ENCODE peak calls at places on chromosomes 5 and 9, in seven cellular contexts. One of them, this sample, is unnamed.

GRCh38 chr9:101487443-101487855 is 46.2 kb upstream of the RNF20 start:
- DNase-seq in effector CD4-positive, alpha-beta T cell: no peak
- DNase-seq in NCI-H187 treated with DMSO at 0.1 percent for 48 hours: no peak
- DNase-seq in HEK293T: no peak
- DNase-seq in OCI-M1: no peak
- DNase-seq in cardiac fibroblast: no peak
- DNase-seq in dorsolateral prefrontal cortex: no peak
- DNase-seq in this sample: no peak

GRCh38 chr5:127192836-127193341 is 97.7 kb upstream of the MEGF10 start:
- DNase-seq in effector CD4-positive, alpha-beta T cell: no peak
- DNase-seq in NCI-H187 treated with DMSO at 0.1 percent for 48 hours: no peak
- DNase-seq in HEK293T: no peak
- DNase-seq in OCI-M1: no peak
- DNase-seq in cardiac fibroblast: peak; percentile 31
- DNase-seq in dorsolateral prefrontal cortex: no peak
- DNase-seq in this sample: no peak

GRCh38 chr5:159053708-159054107 is 46.0 kb downstream of the EBF1 start:
- DNase-seq in effector CD4-positive, alpha-beta T cell: no peak
- DNase-seq in NCI-H187 treated with DMSO at 0.1 percent for 48 hours: no peak
- DNase-seq in HEK293T: no peak
- DNase-seq in OCI-M1: no peak
- DNase-seq in cardiac fibroblast: no peak
- DNase-seq in dorsolateral prefrontal cortex: no peak
- DNase-seq in this sample: no peak

GRCh38 chr9:22049411-22049810 is 40.3 kb upstream of the CDKN2B start:
- DNase-seq in effector CD4-positive, alpha-beta T cell: no peak
- DNase-seq in NCI-H187 treated with DMSO at 0.1 percent for 48 hours: no peak
- DNase-seq in HEK293T: no peak
- DNase-seq in OCI-M1: no peak
- DNase-seq in cardiac fibroblast: peak; percentile 63
- DNase-seq in dorsolateral prefrontal cortex: no peak
- DNase-seq in this sample: peak; percentile 21

GRCh38 chr9:136255896-136256890 is 10.6 kb upstream of the QSOX2 start:
- DNase-seq in effector CD4-positive, alpha-beta T cell: no peak
- DNase-seq in NCI-H187 treated with DMSO at 0.1 percent for 48 hours: no peak
- DNase-seq in HEK293T: peak; percentile 59
- DNase-seq in OCI-M1: no peak
- DNase-seq in cardiac fibroblast: no peak
- DNase-seq in dorsolateral prefrontal cortex: no peak
- DNase-seq in this sample: no peak

GRCh38 chr5:38297830-38298608 is 39.7 kb downstream of the EGFLAM start:
- DNase-seq in effector CD4-positive, alpha-beta T cell: no peak
- DNase-seq in NCI-H187 treated with DMSO at 0.1 percent for 48 hours: no peak
- DNase-seq in HEK293T: no peak
- DNase-seq in OCI-M1: no peak
- DNase-seq in cardiac fibroblast: no peak
- DNase-seq in dorsolateral prefrontal cortex: no peak
- DNase-seq in this sample: no peak

GRCh38 chr5:121251954-121252353 is 599.7 kb upstream of the FTMT start:
- DNase-seq in effector CD4-positive, alpha-beta T cell: no peak
- DNase-seq in NCI-H187 treated with DMSO at 0.1 percent for 48 hours: no peak
- DNase-seq in HEK293T: no peak
- DNase-seq in OCI-M1: no peak
- DNase-seq in cardiac fibroblast: peak; percentile 84
- DNase-seq in dorsolateral prefrontal cortex: no peak
- DNase-seq in this sample: no peak

GRCh38 chr5:40679998-40680681 is 425 bp downstream of the PTGER4 start:
- DNase-seq in effector CD4-positive, alpha-beta T cell: peak; percentile 23
- DNase-seq in NCI-H187 treated with DMSO at 0.1 percent for 48 hours: no peak
- DNase-seq in HEK293T: no peak
- DNase-seq in OCI-M1: no peak
- DNase-seq in cardiac fibroblast: no peak
- DNase-seq in dorsolateral prefrontal cortex: no peak
- DNase-seq in this sample: no peak

GRCh38 chr5:135822286-135822685 is 12.2 kb upstream of the SLC25A48 start:
- DNase-seq in effector CD4-positive, alpha-beta T cell: no peak
- DNase-seq in NCI-H187 treated with DMSO at 0.1 percent for 48 hours: no peak
- DNase-seq in HEK293T: no peak
- DNase-seq in OCI-M1: no peak
- DNase-seq in cardiac fibroblast: no peak
- DNase-seq in dorsolateral prefrontal cortex: no peak
- DNase-seq in this sample: no peak

GRCh38 chr9:82920154-82920553 is 142.8 kb downstream of the RASEF start:
- DNase-seq in effector CD4-positive, alpha-beta T cell: no peak
- DNase-seq in NCI-H187 treated with DMSO at 0.1 percent for 48 hours: no peak
- DNase-seq in HEK293T: no peak
- DNase-seq in OCI-M1: no peak
- DNase-seq in cardiac fibroblast: no peak
- DNase-seq in dorsolateral prefrontal cortex: no peak
- DNase-seq in this sample: no peak

GRCh38 chr5:53448851-53449250 is 31.6 kb upstream of the FST start:
- DNase-seq in effector CD4-positive, alpha-beta T cell: no peak
- DNase-seq in NCI-H187 treated with DMSO at 0.1 percent for 48 hours: no peak
- DNase-seq in HEK293T: no peak
- DNase-seq in OCI-M1: no peak
- DNase-seq in cardiac fibroblast: no peak
- DNase-seq in dorsolateral prefrontal cortex: no peak
- DNase-seq in this sample: no peak

This sample was measured in KBM-7.